ENCODE peak calls at places on chromosomes 6 and 20, in four cellular contexts. W is iPS-NIHi11, T is naive B cell, V is HS-5. A is an unnamed sample.

GRCh38 chr20:33812673-33813462 is 1.7 kb downstream of the CHMP4B start:
- DNase-seq in W (peak), T (no peak), V (no peak), A (peak)

GRCh38 chr6:134826889-134827737 is 122.8 kb downstream of the ALDH8A1 start:
- DNase-seq in W (no peak), T (no peak), V (peak), A (no peak)

GRCh38 chr6:97645757-97646156 is 362.7 kb upstream of the MMS22L start:
- DNase-seq in W (no peak), T (no peak), V (no peak), A (no peak)

GRCh38 chr6:16224409-16224808 is 14.0 kb upstream of the GMPR start:
- DNase-seq in W (no peak), T (no peak), V (no peak), A (no peak)

GRCh38 chr20:53926428-53927028 is 143.9 kb downstream of the BCAS1 start:
- DNase-seq in W (no peak), T (peak), V (peak), A (no peak)

GRCh38 chr6:1479095-1479494 is 89.7 kb downstream of the FOXF2 start:
- DNase-seq in W (no peak), T (no peak), V (peak), A (no peak)

GRCh38 chr6:37585523-37585905 is 85.8 kb upstream of the CCDC167 start:
- DNase-seq in W (no peak), T (no peak), V (no peak), A (no peak)

GRCh38 chr6:139862311-139862710 is 487.9 kb upstream of the CITED2 start:
- DNase-seq in W (no peak), T (no peak), V (no peak), A (no peak)

GRCh38 chr20:34773726-34774125 is 51.7 kb downstream of the NCOA6 start:
- DNase-seq in W (no peak), T (no peak), V (no peak), A (no peak)

GRCh38 chr6:21729431-21729830 is 135.9 kb downstream of the SOX4 start:
- DNase-seq in W (no peak), T (no peak), V (no peak), A (no peak)

GRCh38 chr6:130900913-130901312 is 73.7 kb downstream of the SMLR1 start:
- DNase-seq in W (no peak), T (no peak), V (peak), A (no peak)

GRCh38 chr6:89360415-89360999 is 8.0 kb upstream of the UBE2J1 start:
- DNase-seq in W (no peak), T (no peak), V (no peak), A (no peak)

GRCh38 chr6:161295784-161296183 is 21.9 kb upstream of the AGPAT4 start:
- DNase-seq in W (no peak), T (no peak), V (no peak), A (no peak)

GRCh38 chr6:54335871-54336270 is 27.6 kb downstream of the TINAG start:
- DNase-seq in W (peak), T (no peak), V (peak), A (no peak)

GRCh38 chr20:6519556-6519955 is 247.9 kb upstream of the BMP2 start:
- DNase-seq in W (no peak), T (no peak), V (no peak), A (no peak)

GRCh38 chr6:65786815-65787214 is 79.8 kb upstream of the EYS start:
- DNase-seq in W (no peak), T (no peak), V (no peak), A (no peak)

GRCh38 chr6:133055527-133055966 is 185.6 kb upstream of the EYA4 start:
- DNase-seq in W (peak), T (no peak), V (no peak), A (no peak)

GRCh38 chr6:26216886-26217713 is 129.9 kb downstream of the HFE start:
- DNase-seq in W (no peak), T (no peak), V (no peak), A (no peak)

GRCh38 chr6:72788188-72788587 is 166.3 kb downstream of the KCNQ5 start:
- DNase-seq in W (no peak), T (no peak), V (peak), A (no peak)

GRCh38 chr6:143337201-143337949 is 113.1 kb downstream of the ADAT2 start:
- DNase-seq in W (peak), T (peak), V (no peak), A (peak)

GRCh38 chr6:2875840-2876207 is 27.3 kb downstream of the SERPINB9 start:
- DNase-seq in W (peak), T (peak), V (no peak), A (no peak)

GRCh38 chr6:30076333-30076732 is 764 bp upstream of the RNF39 start:
- DNase-seq in W (no peak), T (no peak), V (no peak), A (no peak)

GRCh38 chr6:7846971-7847818 is 63.4 kb downstream of the TXNDC5 start:
- DNase-seq in W (no peak), T (no peak), V (no peak), A (no peak)

GRCh38 chr6:11810039-11810541 is 31.5 kb upstream of the ADTRP start:
- DNase-seq in W (peak), T (no peak), V (no peak), A (peak)

GRCh38 chr20:24765316-24766142 is 183.5 kb upstream of the CST7 start:
- DNase-seq in W (no peak), T (no peak), V (no peak), A (no peak)

GRCh38 chr20:46289416-46289815 is 18.9 kb downstream of the CDH22 start:
- DNase-seq in W (no peak), T (no peak), V (no peak), A (no peak)

GRCh38 chr6:4355241-4355640 is 219.9 kb upstream of the ECI2 start:
- DNase-seq in W (no peak), T (no peak), V (peak), A (no peak)

GRCh38 chr6:79506251-79506650 is 31.0 kb downstream of the LCA5 start:
- DNase-seq in W (no peak), T (no peak), V (peak), A (no peak)

A was measured in HEK293T.